ENCODE peak calls at places on chromosome 20, in five cellular contexts. C, V, Q, M and H are unnamed samples. For H3K9me3, the result is how much of the 10 kb centered on the place peaks cover.

GRCh38 chr20:63531686-63532448 is 5.3 kb downstream of the PTK6 start:
- DNase-seq in Q (peak), V (no peak), C (peak), M (no peak), H (no peak)

GRCh38 chr20:45406260-45407066 is 1.6 kb upstream of the DBNDD2 start:
- DNase-seq in Q (peak), M (no peak), V (peak), C (peak), H (peak)

GRCh38 chr20:9600562-9600961 is 86.2 kb downstream of the LAMP5 start:
- DNase-seq in Q (no peak), M (no peak), V (no peak), C (no peak), H (no peak)

GRCh38 chr20:10090588-10091166 is 55.9 kb downstream of the ANKEF1 start:
- DNase-seq in V (peak), C (no peak), Q (peak), M (peak), H (no peak)

GRCh38 chr20:38242848-38243449 is 17.6 kb downstream of the KIAA1755 start:
- DNase-seq in M (peak), C (no peak), V (no peak), Q (peak), H (peak)

GRCh38 chr20:9483131-9483530 is 31.3 kb upstream of the LAMP5 start:
- DNase-seq in M (no peak), C (no peak), Q (no peak), V (no peak), H (no peak)

GRCh38 chr20:35820715-35821114 is 48.9 kb downstream of the PHF20 start:
- DNase-seq in Q (no peak), V (no peak), C (no peak), M (no peak), H (no peak)

GRCh38 chr20:4341804-4342560 is 326.6 kb upstream of the RNF24 start:
- DNase-seq in Q (no peak), M (no peak), C (no peak), V (no peak), H (no peak)

GRCh38 chr20:41746635-41747034 is 128.5 kb upstream of the CHD6 start:
- DNase-seq in V (no peak), C (no peak), M (no peak), Q (no peak), H (no peak)

GRCh38 chr20:25601659-25602058 is 16.3 kb upstream of the NINL start:
- DNase-seq in V (no peak), Q (no peak), C (no peak), M (no peak), H (no peak)

GRCh38 chr20:17995967-17996819 is 27.4 kb downstream of the MGME1 start:
- DNase-seq in M (peak), C (no peak), Q (peak), V (no peak), H (peak)

GRCh38 chr20:64205611-64206026 is 41.4 kb downstream of the MYT1 start:
- DNase-seq in M (no peak), Q (no peak), C (no peak), V (no peak), H (no peak)

GRCh38 chr20:54368578-54368977 is 106.8 kb upstream of the DOK5 start:
- DNase-seq in Q (no peak), V (no peak), C (no peak), M (no peak), H (no peak)

GRCh38 chr20:18541741-18542140 is 25.5 kb upstream of the SMIM26 start:
- DNase-seq in Q (no peak), M (no peak), V (no peak), C (no peak), H (no peak)

GRCh38 chr20:4787825-4788224 is 66.1 kb downstream of the PRND start:
- DNase-seq in M (no peak), V (no peak), Q (no peak), C (no peak), H (no peak)

GRCh38 chr20:61306935-61307475 is 54.9 kb downstream of the CDH4 start:
- DNase-seq in V (no peak), M (no peak), C (no peak), Q (no peak), H (no peak)

GRCh38 chr20:48456361-48457184 is 371.2 kb downstream of the PREX1 start:
- DNase-seq in M (no peak), V (no peak), Q (no peak), C (no peak), H (no peak)
- H3K9me3 ChIP-seq in M (under half), V (under half), Q (under half), C (under half), H (under half)

DNA sequence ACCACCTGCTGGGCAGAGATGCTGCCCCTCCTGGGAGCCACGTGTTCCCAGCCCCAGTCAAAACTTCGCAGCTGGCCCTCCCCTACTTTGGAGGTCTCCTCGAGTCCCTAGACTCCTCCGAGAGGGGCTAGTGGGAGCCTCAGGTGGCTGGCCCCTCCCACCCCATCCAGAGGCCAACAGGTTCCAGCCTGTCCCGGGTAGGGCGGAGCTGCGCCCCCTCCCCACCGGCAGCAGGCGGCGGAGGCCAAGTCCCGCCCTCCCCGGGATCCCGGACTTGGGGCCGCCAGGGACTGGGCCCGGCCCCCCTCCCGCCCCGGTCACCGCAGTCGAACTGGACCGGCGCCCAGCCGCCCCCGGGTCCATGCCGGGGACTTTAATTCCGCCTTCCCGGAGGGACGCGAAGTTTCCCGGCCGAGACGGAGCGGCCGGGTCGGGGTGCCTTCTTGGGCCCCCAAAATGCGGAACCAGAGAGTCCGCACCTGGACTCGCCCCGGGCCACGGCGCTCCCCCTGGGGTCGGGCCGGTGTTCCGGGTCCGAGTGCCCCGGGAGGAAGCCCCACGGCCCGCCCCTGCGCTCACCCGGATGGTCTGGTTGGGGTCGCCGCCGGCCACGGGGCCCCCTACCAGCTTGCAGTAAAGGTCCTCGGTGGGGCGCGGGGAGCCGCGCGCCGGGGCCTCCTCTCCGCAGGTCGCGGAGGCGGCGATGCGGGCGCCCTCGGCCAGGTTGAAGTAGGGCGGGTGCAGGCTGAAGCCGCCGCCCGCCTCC is 559 bp downstream of the LAMA5 start:
- DNase-seq in Q (peak), M (no peak), C (no peak), V (no peak), H (no peak)
- H3K4me3 ChIP-seq in Q (peak), M (peak), C (peak), V (peak), H (peak)

DNA sequence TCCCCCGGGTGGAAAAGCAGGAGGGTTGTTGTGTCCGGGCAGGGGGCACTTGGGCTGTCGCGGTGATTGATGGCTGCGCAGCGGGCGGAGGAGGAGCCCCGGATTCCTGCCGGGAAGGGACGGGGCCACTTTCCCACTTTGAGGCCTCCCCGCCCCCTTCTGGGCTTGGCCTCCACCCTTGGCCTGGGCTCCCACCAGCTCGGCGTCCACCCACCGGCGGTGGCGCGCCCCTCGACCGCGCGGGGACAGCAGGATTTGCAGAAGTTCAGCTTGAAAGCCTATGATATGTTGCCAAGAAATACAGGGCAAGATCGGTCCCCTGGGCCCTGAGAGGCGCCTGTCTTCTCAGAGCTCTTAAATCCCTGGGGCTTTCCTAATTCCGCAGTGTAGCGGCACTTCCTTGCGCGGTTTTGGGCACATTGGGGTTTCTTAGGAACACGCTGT is 852 bp downstream of the RIN2 start:
- DNase-seq in M (no peak), V (peak), C (peak), Q (peak), H (no peak)
- TF ChIP-seq POLR2AphosphoS5 in M (no peak), V (no peak), C (no peak), Q (no peak), H (peak)

GRCh38 chr20:33051333-33051732 is 2.4 kb upstream of the BPIFB3 start:
- DNase-seq in V (no peak), C (no peak), M (no peak), Q (no peak), H (no peak)

GRCh38 chr20:33054381-33054780 is 678 bp downstream of the BPIFB3 start:
- DNase-seq in Q (no peak), C (no peak), V (no peak), M (no peak), H (no peak)

GRCh38 chr20:33053291-33054106 is at the start of gene BPIFB3:
- DNase-seq in Q (no peak), M (no peak), C (no peak), V (no peak), H (no peak)

GRCh38 chr20:33059136-33059535 is 5.4 kb downstream of the BPIFB3 start:
- DNase-seq in C (no peak), Q (no peak), M (no peak), V (no peak), H (peak)

GRCh38 chr20:33054791-33055190 is 1.1 kb downstream of the BPIFB3 start:
- DNase-seq in C (no peak), Q (no peak), M (no peak), V (no peak), H (no peak)
- H3K9me3 ChIP-seq in C (under half), Q (under half), M (under half), V (under half), H (under half)

DNA sequence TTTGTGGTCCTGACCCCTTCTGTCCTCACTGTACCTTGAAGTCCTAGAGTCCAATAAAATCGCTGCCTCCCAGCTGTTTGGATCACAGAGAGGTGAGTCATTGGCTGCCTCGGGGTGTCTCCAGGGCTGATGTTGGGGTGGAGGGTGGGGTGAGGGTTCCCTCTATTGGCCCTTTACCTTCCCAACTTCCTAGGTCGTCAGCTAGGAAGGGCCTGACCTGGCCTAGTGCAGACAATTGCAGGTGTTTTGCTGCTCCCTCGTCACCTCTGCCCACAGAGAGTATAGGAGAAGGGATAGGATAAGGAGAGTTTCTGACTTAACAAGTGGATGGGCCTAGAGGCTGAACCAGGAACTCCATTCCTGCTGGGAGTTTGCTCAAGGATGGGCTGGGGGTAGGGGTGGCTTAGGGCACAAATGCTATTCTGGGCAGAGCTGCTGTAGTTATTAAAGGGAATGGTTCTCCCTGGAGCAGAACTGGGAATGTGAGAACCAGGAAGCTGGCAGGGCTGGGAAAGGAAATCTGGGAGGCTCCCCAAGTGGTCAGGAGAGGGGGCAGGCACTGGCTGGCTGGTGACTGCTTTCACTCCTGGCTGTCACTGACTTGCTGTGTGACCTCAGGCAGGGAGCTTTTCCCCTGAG is 1.4 kb downstream of the TP53INP2 start:
- DNase-seq in C (no peak), M (no peak), V (peak), Q (no peak), H (no peak)
- H3K4me3 ChIP-seq in C (peak), M (no peak), V (peak), Q (peak), H (peak)

DNA sequence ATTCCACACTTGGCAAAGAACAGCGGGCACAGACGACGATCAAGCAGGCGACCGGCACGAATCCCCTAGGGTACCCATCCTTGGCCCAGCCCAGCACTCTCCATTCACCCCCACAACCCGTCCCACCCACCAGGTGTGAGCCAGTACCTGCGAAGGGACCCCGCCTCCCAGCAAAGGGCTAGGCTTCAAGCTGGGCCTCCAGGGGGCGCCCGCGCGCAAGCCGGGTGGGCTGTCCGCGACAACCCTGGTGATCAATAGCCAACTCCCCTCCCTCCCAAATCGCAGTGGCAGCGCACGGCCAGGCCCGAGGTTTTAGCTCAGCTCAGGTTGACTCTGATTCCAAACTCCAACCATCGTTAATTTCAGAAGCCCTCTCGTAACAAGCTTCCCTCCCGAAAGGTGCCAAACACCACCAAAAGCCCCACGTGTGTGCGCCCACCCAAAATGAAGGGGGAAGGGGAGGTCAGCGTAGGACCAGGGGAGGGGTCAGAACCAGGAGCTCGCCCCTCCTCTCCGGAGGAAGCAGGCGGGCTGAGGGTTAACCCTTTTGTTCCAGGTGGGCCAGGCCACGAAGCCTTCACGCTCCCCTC is 2.1 kb downstream of the SALL4 start:
- DNase-seq in Q (peak), M (peak), C (peak), V (peak), H (peak)
- TF ChIP-seq POLR2AphosphoS5 in Q (no peak), M (no peak), C (no peak), V (no peak), H (no peak)